ENCODE peak calls at places on chromosomes 2 and 18, in ten cellular contexts. M, L, Z, J, K, E, T, A, V and U are unnamed samples.

GRCh38 chr18:50709215-50709614 is 110.6 kb downstream of the MRO start:
- DNase-seq in M (peak; percentile 42), L (no peak), Z (no peak), J (no peak), K (no peak), E (no peak), T (no peak), A (peak; percentile 53), V (no peak), U (no peak)

GRCh38 chr2:51960846-51961335 is 929.0 kb upstream of the NRXN1 start:
- DNase-seq in M (no peak), L (no peak), Z (no peak), J (no peak), K (no peak), E (no peak), T (no peak), A (no peak), V (no peak), U (no peak)

GRCh38 chr18:5066380-5066977 is 130.6 kb downstream of the AKAIN1 start:
- DNase-seq in M (no peak), L (no peak), Z (no peak), J (no peak), K (no peak), E (peak; percentile 10), T (no peak), A (peak; percentile 56), V (no peak), U (no peak)

GRCh38 chr2:21396252-21396651 is 272.5 kb downstream of the TDRD15 start:
- DNase-seq in M (no peak), L (no peak), Z (no peak), J (no peak), K (no peak), E (no peak), T (no peak), A (no peak), V (no peak), U (no peak)

GRCh38 chr2:172085460-172086159 is at the start of gene DLX1:
- DNase-seq in M (peak; percentile 79), L (no peak), Z (no peak), J (no peak), K (no peak), E (no peak), T (no peak), A (peak; percentile 74), V (no peak), U (no peak)

GRCh38 chr2:65548571-65549261 is 116.3 kb upstream of the SPRED2 start:
- DNase-seq in M (no peak), L (no peak), Z (no peak), J (no peak), K (peak; percentile 24), E (no peak), T (no peak), A (no peak), V (no peak), U (no peak)

GRCh38 chr2:102186676-102187190 is at the start of gene IL1RL2:
- DNase-seq in M (no peak), L (no peak), Z (peak; percentile 69), J (no peak), K (no peak), E (peak; percentile 46), T (no peak), A (no peak), V (no peak), U (no peak)

GRCh38 chr2:26429779-26430654 is 28.3 kb downstream of the DRC1 start:
- DNase-seq in M (no peak), L (no peak), Z (no peak), J (peak; percentile 50), K (no peak), E (no peak), T (no peak), A (no peak), V (no peak), U (no peak)

GRCh38 chr18:65567372-65567771 is 183.4 kb upstream of the CDH7 start:
- DNase-seq in M (no peak), L (no peak), Z (no peak), J (no peak), K (no peak), E (no peak), T (peak; percentile 38), A (no peak), V (no peak), U (no peak)

GRCh38 chr2:128446049-128446811 is 127.6 kb upstream of the HS6ST1 start:
- DNase-seq in M (peak; percentile 73), L (no peak), Z (peak; percentile 46), J (no peak), K (no peak), E (no peak), T (no peak), A (peak; percentile 15), V (no peak), U (no peak)

GRCh38 chr2:200585730-200586643 is at the start of gene AOX1:
- DNase-seq in M (peak; percentile 84), L (no peak), Z (peak; percentile 75), J (peak; percentile 46), K (peak; percentile 45), E (peak; percentile 47), T (peak; percentile 60), A (peak; percentile 86), V (peak; percentile 59), U (no peak)

GRCh38 chr2:7703523-7704144 is 786.4 kb downstream of the RNF144A start:
- DNase-seq in M (no peak), L (no peak), Z (no peak), J (no peak), K (no peak), E (no peak), T (no peak), A (peak; percentile 80), V (no peak), U (no peak)

GRCh38 chr2:142786922-142787702 is 90.4 kb upstream of the KYNU start:
- DNase-seq in M (no peak), L (no peak), Z (no peak), J (no peak), K (no peak), E (no peak), T (no peak), A (no peak), V (no peak), U (no peak)

GRCh38 chr2:88180594-88181240 is 10.6 kb downstream of the THNSL2 start:
- DNase-seq in M (no peak), L (no peak), Z (no peak), J (no peak), K (peak; percentile 2), E (no peak), T (no peak), A (no peak), V (no peak), U (no peak)

GRCh38 chr2:200905618-200906296 is 16.6 kb downstream of the NIF3L1 start:
- DNase-seq in M (peak; percentile 87), L (peak; percentile 13), Z (peak; percentile 80), J (peak; percentile 69), K (peak; percentile 74), E (peak; percentile 82), T (peak; percentile 67), A (peak; percentile 65), V (no peak), U (no peak)

GRCh38 chr2:136106505-136106904 is 11.4 kb downstream of the CXCR4 start:
- DNase-seq in M (no peak), L (no peak), Z (no peak), J (no peak), K (no peak), E (no peak), T (no peak), A (no peak), V (no peak), U (no peak)

GRCh38 chr18:57789105-57789504 is 14.0 kb downstream of the ATP8B1 start:
- DNase-seq in M (no peak), L (no peak), Z (no peak), J (no peak), K (peak; percentile 69), E (no peak), T (no peak), A (no peak), V (no peak), U (no peak)
- H3K4me1 ChIP-seq in M (no peaks in the 10 kb centered on the region), L (no peaks in the 10 kb centered on the region), Z (peaks cover 36% of the 10 kb centered on the region), J (peaks cover 93% of the 10 kb centered on the region), K (peaks cover 32% of the 10 kb centered on the region), E (peaks cover 84% of the 10 kb centered on the region), T (no peaks in the 10 kb centered on the region), A (peaks cover 2% of the 10 kb centered on the region), V (peaks cover 17% of the 10 kb centered on the region), U (no peaks in the 10 kb centered on the region)

GRCh38 chr18:58527116-58528010 is 101.5 kb downstream of the ALPK2 start:
- DNase-seq in M (no peak), L (no peak), Z (no peak), J (no peak), K (peak; percentile 36), E (no peak), T (no peak), A (no peak), V (no peak), U (no peak)
- H3K4me1 ChIP-seq in M (no peaks in the 10 kb centered on the region), L (no peaks in the 10 kb centered on the region), Z (no peaks in the 10 kb centered on the region), J (peaks cover 2% of the 10 kb centered on the region), K (no peaks in the 10 kb centered on the region), E (peaks cover 16% of the 10 kb centered on the region), T (no peaks in the 10 kb centered on the region), A (no peaks in the 10 kb centered on the region), V (no peaks in the 10 kb centered on the region), U (peaks cover 4% of the 10 kb centered on the region)

GRCh38 chr2:47264686-47265085 is 109.6 kb upstream of the STPG4 start:
- DNase-seq in M (no peak), L (no peak), Z (no peak), J (no peak), K (no peak), E (no peak), T (no peak), A (no peak), V (no peak), U (no peak)
- H3K4me1 ChIP-seq in M (peaks cover 6% of the 10 kb centered on the region), L (no peaks in the 10 kb centered on the region), Z (no peaks in the 10 kb centered on the region), J (peaks cover 7% of the 10 kb centered on the region), K (peaks cover 4% of the 10 kb centered on the region), E (peaks cover 21% of the 10 kb centered on the region), T (peaks cover 16% of the 10 kb centered on the region), A (peaks cover 6% of the 10 kb centered on the region), V (peaks cover 6% of the 10 kb centered on the region), U (no peaks in the 10 kb centered on the region)

DNA sequence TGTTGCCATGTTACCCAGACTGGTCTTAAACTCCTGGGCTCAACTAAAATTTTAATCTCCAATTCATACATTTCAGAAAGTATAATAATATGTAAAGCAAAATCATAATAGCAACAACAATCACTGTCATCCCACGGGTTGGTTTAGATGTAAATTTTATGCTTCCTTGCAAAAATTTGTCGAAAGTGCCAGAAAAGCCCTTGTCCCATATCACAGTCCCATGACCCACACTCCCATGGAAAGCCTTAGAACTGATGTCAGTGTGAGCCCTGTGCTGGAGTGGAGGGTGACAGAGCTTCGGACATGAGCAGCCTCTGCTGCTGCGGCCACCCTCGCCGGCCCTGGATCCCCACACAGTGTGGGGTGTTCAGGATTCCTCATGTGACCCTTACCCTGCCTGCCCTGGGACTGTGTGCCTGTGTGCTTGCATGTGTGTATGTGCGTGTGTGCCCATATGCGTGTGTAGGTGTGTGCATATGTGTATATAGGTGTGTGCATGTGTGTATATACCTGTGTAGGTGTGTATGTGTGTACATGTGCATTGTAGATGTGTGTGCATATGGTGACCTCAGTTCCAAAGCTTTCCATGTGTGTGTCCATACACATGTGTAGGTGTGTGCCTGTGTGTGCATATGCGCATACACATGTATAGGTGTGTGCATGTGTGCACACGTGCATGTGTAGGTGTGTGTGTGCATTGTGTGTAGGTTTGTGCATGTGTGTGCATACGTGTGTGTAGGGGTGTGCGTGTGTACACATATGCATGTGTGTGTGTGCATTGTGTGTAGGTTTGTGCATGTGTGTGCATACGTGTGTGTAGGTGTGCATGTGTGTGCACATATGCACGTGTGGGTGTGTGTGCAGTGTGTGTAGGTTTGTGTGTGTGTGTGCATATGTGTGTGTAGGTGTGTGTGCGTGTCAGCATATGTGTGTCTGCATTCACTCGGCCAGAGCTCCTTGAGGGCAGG is 65.1 kb downstream of the HPCAL1 start:
- DNase-seq in M (no peak), L (no peak), Z (peak; percentile 42), J (no peak), K (no peak), E (no peak), T (no peak), A (no peak), V (no peak), U (no peak)
- H3K4me1 ChIP-seq in M (no peaks in the 10 kb centered on the region), L (peaks cover 16% of the 10 kb centered on the region), Z (peaks cover 33% of the 10 kb centered on the region), J (peaks cover 48% of the 10 kb centered on the region), K (no peaks in the 10 kb centered on the region), E (peaks cover 5% of the 10 kb centered on the region), T (peaks cover 14% of the 10 kb centered on the region), A (no peaks in the 10 kb centered on the region), V (peaks cover 7% of the 10 kb centered on the region), U (no peaks in the 10 kb centered on the region)